ENCODE peak calls at places on chromosome 18, in six cellular contexts. B is T-helper 9 cell; S is NCI-H446; P is sigmoid colon; U is activated CD8-positive, alpha-beta memory T cell treated with anti-CD3 and anti-CD28 coated beads, Interleukin-2, amount 50 U/mL, for 48 hours; Y is IMR-90. H is an unnamed sample.

GRCh38 chr18:50518787-50519520 is 40.9 kb upstream of the MAPK4 start:
- DNase-seq in Y (no peak), B (no peak), S (no peak), U (no peak), P (no peak), H (peak; percentile 23)

GRCh38 chr18:66792466-66792865 is 188.6 kb upstream of the CDH19 start:
- DNase-seq in U (no peak), S (no peak), B (no peak), Y (no peak), P (no peak), H (peak; percentile 32)

GRCh38 chr18:49564435-49564834 is 2.6 kb downstream of the LIPG start:
- DNase-seq in U (no peak), B (no peak), Y (no peak), P (no peak), S (no peak), H (no peak)

GRCh38 chr18:79695269-79695668 is 15.7 kb downstream of the CTDP1 start:
- DNase-seq in P (peak; percentile 50), B (no peak), S (no peak), U (no peak), Y (peak; percentile 52), H (no peak)

GRCh38 chr18:21760321-21760720 is 19.7 kb downstream of the MIB1 start:
- DNase-seq in P (no peak), B (no peak), U (no peak), S (no peak), Y (peak; percentile 65), H (no peak)

GRCh38 chr18:858016-858415 is 46.0 kb upstream of the YES1 start:
- DNase-seq in Y (no peak), B (no peak), P (no peak), U (no peak), S (no peak), H (no peak)

GRCh38 chr18:13376298-13376840 is 157.8 kb downstream of the LDLRAD4 start:
- DNase-seq in U (peak; percentile 69), Y (no peak), B (peak; percentile 52), P (peak; percentile 57), S (no peak), H (no peak)

GRCh38 chr18:32915526-32915925 is 142.7 kb upstream of the KLHL14 start:
- DNase-seq in P (no peak), S (no peak), U (no peak), B (no peak), Y (no peak), H (no peak)

GRCh38 chr18:69617408-69617807 is 216.7 kb downstream of the DOK6 start:
- DNase-seq in P (no peak), B (no peak), Y (no peak), U (no peak), S (no peak), H (no peak)

GRCh38 chr18:42222557-42222956 is 267.5 kb downstream of the PIK3C3 start:
- DNase-seq in Y (no peak), S (no peak), P (no peak), U (no peak), B (no peak), H (no peak)

GRCh38 chr18:76977681-76978234 is 154.8 kb downstream of the MBP start:
- DNase-seq in B (no peak), Y (peak; percentile 30), S (no peak), U (no peak), P (no peak), H (no peak)

GRCh38 chr18:741931-742512 is 29.6 kb upstream of the ENOSF1 start:
- DNase-seq in U (no peak), Y (peak; percentile 63), S (peak; percentile 46), B (no peak), P (no peak), H (peak; percentile 45)

GRCh38 chr18:34039194-34039593 is 185.5 kb downstream of the NOL4 start:
- DNase-seq in Y (no peak), U (no peak), S (no peak), B (no peak), P (no peak), H (no peak)

GRCh38 chr18:24160086-24160485 is 21.2 kb downstream of the CABYR start:
- DNase-seq in S (no peak), B (no peak), Y (no peak), U (no peak), P (no peak), H (peak; percentile 33)

GRCh38 chr18:79637181-79637920 is 42.3 kb upstream of the CTDP1 start:
- DNase-seq in B (no peak), U (peak; percentile 50), P (peak; percentile 37), Y (no peak), S (no peak), H (no peak)

GRCh38 chr18:46184296-46185080 is 80.3 kb downstream of the HAUS1 start:
- DNase-seq in S (no peak), P (no peak), B (no peak), U (no peak), Y (no peak), H (no peak)

GRCh38 chr18:79439201-79440023 is 43.7 kb downstream of the NFATC1 start:
- DNase-seq in Y (peak; percentile 6), S (no peak), U (no peak), P (no peak), B (no peak), H (no peak)

GRCh38 chr18:13112982-13113381 is 105.6 kb upstream of the LDLRAD4 start:
- DNase-seq in Y (peak; percentile 51), S (no peak), U (no peak), B (no peak), P (peak; percentile 81), H (no peak)

GRCh38 chr18:22709288-22710060 is 223.7 kb upstream of the RBBP8 start:
- DNase-seq in Y (peak; percentile 31), B (no peak), U (no peak), P (no peak), S (no peak), H (no peak)

GRCh38 chr18:23712445-23712844 is 23.2 kb downstream of the LAMA3 start:
- DNase-seq in S (no peak), B (no peak), U (no peak), Y (no peak), P (no peak), H (no peak)

GRCh38 chr18:63102941-63103744 is 216.4 kb downstream of the BCL2 start:
- DNase-seq in S (no peak), U (no peak), B (no peak), Y (no peak), P (no peak), H (no peak)

GRCh38 chr18:11008544-11008943 is 140.8 kb downstream of the PIEZO2 start:
- DNase-seq in U (no peak), Y (no peak), S (no peak), P (no peak), B (no peak), H (no peak)

GRCh38 chr18:267380-267687 is 513 bp downstream of the THOC1 start:
- DNase-seq in B (no peak), P (no peak), S (no peak), Y (no peak), U (no peak), H (no peak)

GRCh38 chr18:47745227-47745626 is 185.2 kb downstream of the SMAD2 start:
- DNase-seq in Y (no peak), S (no peak), B (no peak), P (no peak), U (peak; percentile 25), H (no peak)

GRCh38 chr18:70058916-70059315 is 111.2 kb upstream of the CD226 start:
- DNase-seq in U (no peak), S (no peak), Y (no peak), P (no peak), B (no peak), H (no peak)

GRCh38 chr18:23871410-23871809 is 143.1 kb upstream of the TTC39C start:
- DNase-seq in P (no peak), S (no peak), U (peak; percentile 65), Y (no peak), B (peak; percentile 69), H (peak; percentile 82)

GRCh38 chr18:79604205-79604912 is 75.2 kb upstream of the CTDP1 start:
- DNase-seq in B (no peak), U (no peak), Y (no peak), P (peak; percentile 46), S (no peak), H (no peak)

GRCh38 chr18:13261658-13262357 is 43.2 kb downstream of the LDLRAD4 start:
- DNase-seq in Y (no peak), U (peak; percentile 53), S (no peak), P (no peak), B (no peak), H (no peak)

GRCh38 chr18:35189510-35189909 is 51.3 kb upstream of the ZNF397 start:
- DNase-seq in Y (no peak), P (no peak), U (no peak), B (no peak), S (peak; percentile 18), H (no peak)

GRCh38 chr18:13381907-13382682 is 163.5 kb downstream of the LDLRAD4 start:
- DNase-seq in U (peak; percentile 64), P (peak; percentile 88), Y (peak; percentile 21), S (no peak), B (peak; percentile 41), H (no peak)

GRCh38 chr18:55390898-55391297 is 197.1 kb downstream of the TCF4 start:
- DNase-seq in B (no peak), Y (no peak), U (no peak), S (no peak), P (no peak), H (no peak)

GRCh38 chr18:500230-500555 is 308 bp downstream of the COLEC12 start:
- DNase-seq in P (peak; percentile 62), S (no peak), Y (no peak), U (no peak), B (no peak), H (no peak)

GRCh38 chr18:48862116-48862515 is 88.6 kb downstream of the SMAD7 start:
- DNase-seq in P (no peak), U (no peak), Y (no peak), B (no peak), S (no peak), H (no peak)

H was measured in MCF 10A.